ENCODE peak calls at places on chromosomes 12 and 14, in eight cellular contexts. J is stimulated activated CD4-positive, alpha-beta T cell treated with anti-CD3 and anti-CD28 coated beads, Interleukin-12 subunit alpha, Interleukin-12 subunit beta, amount 100 ng/mL, for 24 hours; D is neural crest cell; E is HuH-7.5; L is lower lobe of right lung; O is central memory CD8-positive, alpha-beta T cell; Z is AML-193; T is fibroblast of mammary gland. K is an unnamed sample.

GRCh38 chr12:132247718-132248438 is 81.5 kb downstream of the GALNT9 start:
- DNase-seq in J (no peak), D (no peak), E (no peak), L (peak), O (no peak), Z (no peak), T (no peak), K (no peak)

GRCh38 chr12:53204351-53204750 is 2.7 kb downstream of the ITGB7 start:
- DNase-seq in J (no peak), D (no peak), E (no peak), L (no peak), O (no peak), Z (no peak), T (no peak), K (no peak)

GRCh38 chr14:68958553-68958952 is 20.5 kb downstream of the ACTN1 start:
- DNase-seq in J (no peak), D (no peak), E (no peak), L (no peak), O (no peak), Z (no peak), T (no peak), K (no peak)

GRCh38 chr12:132514216-132514820 is 24.4 kb downstream of the FBRSL1 start:
- DNase-seq in J (no peak), D (no peak), E (no peak), L (no peak), O (no peak), Z (no peak), T (no peak), K (no peak)

GRCh38 chr12:54882074-54882473 is 27.8 kb downstream of the MUCL1 start:
- DNase-seq in J (no peak), D (no peak), E (no peak), L (no peak), O (no peak), Z (peak), T (no peak), K (no peak)

GRCh38 chr14:83714141-83714540 is 1815.8 kb upstream of the FLRT2 start:
- DNase-seq in J (no peak), D (no peak), E (no peak), L (no peak), O (no peak), Z (no peak), T (no peak), K (no peak)

GRCh38 chr14:91496790-91497189 is 13.3 kb downstream of the PPP4R3A start:
- DNase-seq in J (no peak), D (no peak), E (peak), L (no peak), O (no peak), Z (no peak), T (no peak), K (no peak)

GRCh38 chr12:51391047-51391837 is at the start of gene GALNT6:
- DNase-seq in J (peak), D (peak), E (peak), L (peak), O (peak), Z (peak), T (no peak), K (peak)

GRCh38 chr12:78248321-78248720 is 417.6 kb downstream of the NAV3 start:
- DNase-seq in J (no peak), D (no peak), E (no peak), L (no peak), O (no peak), Z (no peak), T (no peak), K (no peak)

GRCh38 chr12:47318963-47319362 is 239.2 kb upstream of the AMIGO2 start:
- DNase-seq in J (no peak), D (no peak), E (no peak), L (no peak), O (no peak), Z (no peak), T (no peak), K (no peak)

GRCh38 chr12:104303538-104304151 is at the start of gene EID3:
- DNase-seq in J (peak), D (peak), E (no peak), L (peak), O (peak), Z (no peak), T (peak), K (peak)

K was measured in A549.